ENCODE peak calls at places on chromosomes 11 and 22, in seven cellular contexts. One of them, this sample, is unnamed.

GRCh38 chr11:2554338-2555240 is 109.8 kb downstream of the KCNQ1 start:
- DNase-seq in mesendoderm: no peak
- DNase-seq in H9: no peak
- DNase-seq in H1: no peak
- DNase-seq in trophoblast cell: no peak
- DNase-seq in neuronal stem cell: no peak
- DNase-seq in mesenchymal stem cell: no peak
- DNase-seq in this sample: no peak

GRCh38 chr11:93131709-93132108 is 66.1 kb downstream of the SLC36A4 start:
- DNase-seq in mesendoderm: peak; percentile 43
- DNase-seq in neuronal stem cell: no peak
- DNase-seq in H9: no peak
- DNase-seq in trophoblast cell: no peak
- DNase-seq in mesenchymal stem cell: no peak
- DNase-seq in H1: no peak
- DNase-seq in this sample: no peak

GRCh38 chr11:86158716-86159669 is 85.6 kb upstream of the EED start:
- DNase-seq in H1: no peak
- DNase-seq in mesendoderm: no peak
- DNase-seq in trophoblast cell: no peak
- DNase-seq in mesenchymal stem cell: no peak
- DNase-seq in neuronal stem cell: no peak
- DNase-seq in H9: no peak
- DNase-seq in this sample: no peak

GRCh38 chr22:24972369-24972768 is 19.9 kb downstream of the KIAA1671 start:
- DNase-seq in H9: no peak
- DNase-seq in mesenchymal stem cell: no peak
- DNase-seq in mesendoderm: no peak
- DNase-seq in neuronal stem cell: no peak
- DNase-seq in trophoblast cell: no peak
- DNase-seq in H1: no peak
- DNase-seq in this sample: no peak

GRCh38 chr22:22810018-22810427 is 77.6 kb upstream of the IGLL5 start:
- DNase-seq in H9: peak; percentile 80
- DNase-seq in mesenchymal stem cell: no peak
- DNase-seq in trophoblast cell: peak; percentile 52
- DNase-seq in mesendoderm: no peak
- DNase-seq in neuronal stem cell: no peak
- DNase-seq in H1: no peak
- DNase-seq in this sample: peak; percentile 30

GRCh38 chr11:2426826-2427521 is 17.3 kb downstream of the TRPM5 start:
- DNase-seq in H9: no peak
- DNase-seq in H1: no peak
- DNase-seq in neuronal stem cell: no peak
- DNase-seq in trophoblast cell: no peak
- DNase-seq in mesendoderm: no peak
- DNase-seq in mesenchymal stem cell: no peak
- DNase-seq in this sample: no peak

GRCh38 chr22:30574095-30574981 is at the start of gene GAL3ST1:
- DNase-seq in mesendoderm: peak; percentile 30
- DNase-seq in mesenchymal stem cell: no peak
- DNase-seq in neuronal stem cell: peak; percentile 45
- DNase-seq in H1: no peak
- DNase-seq in H9: peak; percentile 59
- DNase-seq in trophoblast cell: no peak
- DNase-seq in this sample: no peak

GRCh38 chr22:44403930-44404329 is 91.2 kb upstream of the SHISAL1 start:
- DNase-seq in neuronal stem cell: no peak
- DNase-seq in mesendoderm: no peak
- DNase-seq in H1: no peak
- DNase-seq in H9: peak; percentile 15
- DNase-seq in mesenchymal stem cell: no peak
- DNase-seq in trophoblast cell: no peak
- DNase-seq in this sample: no peak

GRCh38 chr11:30147293-30147692 is 83.5 kb upstream of the FSHB start:
- DNase-seq in H1: no peak
- DNase-seq in mesendoderm: no peak
- DNase-seq in neuronal stem cell: no peak
- DNase-seq in H9: no peak
- DNase-seq in mesenchymal stem cell: no peak
- DNase-seq in trophoblast cell: no peak
- DNase-seq in this sample: no peak

GRCh38 chr22:37498289-37498909 is 12.2 kb upstream of the MFNG start:
- DNase-seq in mesenchymal stem cell: no peak
- DNase-seq in H1: peak; percentile 90
- DNase-seq in neuronal stem cell: peak; percentile 48
- DNase-seq in H9: peak; percentile 92
- DNase-seq in trophoblast cell: peak; percentile 31
- DNase-seq in mesendoderm: peak; percentile 85
- DNase-seq in this sample: no peak

GRCh38 chr11:94786264-94787126 is 18.3 kb downstream of the AMOTL1 start:
- DNase-seq in mesendoderm: peak; percentile 82
- DNase-seq in neuronal stem cell: no peak
- DNase-seq in H1: no peak
- DNase-seq in H9: peak; percentile 66
- DNase-seq in trophoblast cell: peak; percentile 59
- DNase-seq in mesenchymal stem cell: peak; percentile 67
- DNase-seq in this sample: peak; percentile 59

GRCh38 chr11:78460468-78460867 is 42.8 kb upstream of the GAB2 start:
- DNase-seq in H1: no peak
- DNase-seq in mesenchymal stem cell: no peak
- DNase-seq in mesendoderm: peak; percentile 18
- DNase-seq in H9: no peak
- DNase-seq in trophoblast cell: no peak
- DNase-seq in neuronal stem cell: no peak
- DNase-seq in this sample: peak; percentile 71

GRCh38 chr11:67356867-67357561 is 3.7 kb upstream of the POLD4 start:
- DNase-seq in neuronal stem cell: peak; percentile 77
- DNase-seq in H9: peak; percentile 86
- DNase-seq in trophoblast cell: peak; percentile 88
- DNase-seq in mesenchymal stem cell: peak; percentile 85
- DNase-seq in mesendoderm: peak; percentile 91
- DNase-seq in H1: peak; percentile 84
- DNase-seq in this sample: peak; percentile 80

GRCh38 chr11:70007796-70008195 is 70.3 kb upstream of the ANO1 start:
- DNase-seq in mesendoderm: no peak
- DNase-seq in neuronal stem cell: no peak
- DNase-seq in H9: no peak
- DNase-seq in trophoblast cell: no peak
- DNase-seq in H1: no peak
- DNase-seq in mesenchymal stem cell: no peak
- DNase-seq in this sample: peak; percentile 37

GRCh38 chr11:113249491-113249763 is 65.0 kb upstream of the TTC12 start:
- DNase-seq in H1: no peak
- DNase-seq in mesenchymal stem cell: no peak
- DNase-seq in H9: no peak
- DNase-seq in mesendoderm: peak; percentile 42
- DNase-seq in trophoblast cell: no peak
- DNase-seq in neuronal stem cell: no peak
- DNase-seq in this sample: no peak

GRCh38 chr22:49999063-49999900 is 13.3 kb downstream of the IL17REL start:
- DNase-seq in mesendoderm: peak; percentile 51
- DNase-seq in mesenchymal stem cell: peak; percentile 10
- DNase-seq in H9: peak; percentile 87
- DNase-seq in trophoblast cell: no peak
- DNase-seq in neuronal stem cell: peak; percentile 45
- DNase-seq in H1: peak; percentile 78
- DNase-seq in this sample: no peak
- H2BK120ac ChIP-seq in mesendoderm: no peak overlapping the region
- H2BK120ac ChIP-seq in mesenchymal stem cell: no peak overlapping the region
- H2BK120ac ChIP-seq in H9: no peak overlapping the region
- H2BK120ac ChIP-seq in trophoblast cell: no peak overlapping the region
- H2BK120ac ChIP-seq in neuronal stem cell: no peak overlapping the region
- H2BK120ac ChIP-seq in H1: peak overlapping the region; percentile 15
- H2BK120ac ChIP-seq in this sample: no peak overlapping the region

DNA sequence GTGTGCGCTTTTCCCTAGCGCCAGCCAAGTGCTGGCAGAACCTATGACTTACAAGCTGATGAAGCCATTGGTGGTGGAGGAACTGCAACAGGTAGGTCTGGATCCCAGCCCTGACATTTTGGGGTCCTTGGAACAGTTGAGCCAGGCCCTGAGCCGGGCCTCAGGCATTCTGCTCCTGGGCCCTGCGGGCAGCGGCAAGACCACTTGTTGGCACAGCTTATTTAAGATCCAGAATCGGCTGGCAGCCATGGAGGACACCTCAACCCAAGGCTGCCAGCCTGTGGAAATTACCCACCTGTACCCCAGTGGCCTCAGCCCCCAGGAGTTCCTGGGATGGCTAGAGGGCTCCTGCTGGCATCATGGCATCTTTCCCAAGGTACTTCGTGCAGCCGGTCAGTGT is 49.7 kb downstream of the DNHD1 start:
- DNase-seq in H1: no peak
- DNase-seq in H9: no peak
- DNase-seq in trophoblast cell: no peak
- DNase-seq in neuronal stem cell: no peak
- DNase-seq in mesendoderm: no peak
- DNase-seq in mesenchymal stem cell: no peak
- DNase-seq in this sample: no peak
- H2BK120ac ChIP-seq in H1: no peak overlapping the region
- H2BK120ac ChIP-seq in H9: no peak overlapping the region
- H2BK120ac ChIP-seq in trophoblast cell: no peak overlapping the region
- H2BK120ac ChIP-seq in neuronal stem cell: no peak overlapping the region
- H2BK120ac ChIP-seq in mesendoderm: no peak overlapping the region
- H2BK120ac ChIP-seq in mesenchymal stem cell: no peak overlapping the region
- H2BK120ac ChIP-seq in this sample: no peak overlapping the region

GRCh38 chr11:115961168-115962003 is 457.2 kb upstream of the CADM1 start:
- DNase-seq in H1: no peak
- DNase-seq in mesenchymal stem cell: no peak
- DNase-seq in mesendoderm: peak; percentile 36
- DNase-seq in H9: no peak
- DNase-seq in trophoblast cell: no peak
- DNase-seq in neuronal stem cell: no peak
- DNase-seq in this sample: no peak
- H2BK120ac ChIP-seq in H1: no peak overlapping the region
- H2BK120ac ChIP-seq in mesenchymal stem cell: no peak overlapping the region
- H2BK120ac ChIP-seq in mesendoderm: no peak overlapping the region
- H2BK120ac ChIP-seq in H9: no peak overlapping the region
- H2BK120ac ChIP-seq in trophoblast cell: no peak overlapping the region
- H2BK120ac ChIP-seq in neuronal stem cell: no peak overlapping the region
- H2BK120ac ChIP-seq in this sample: no peak overlapping the region

GRCh38 chr11:20035701-20036601 is 124.3 kb downstream of the DBX1 start:
- DNase-seq in neuronal stem cell: no peak
- DNase-seq in mesendoderm: no peak
- DNase-seq in H1: no peak
- DNase-seq in mesenchymal stem cell: peak; percentile 94
- DNase-seq in trophoblast cell: peak; percentile 69
- DNase-seq in H9: no peak
- DNase-seq in this sample: peak; percentile 99
- H2BK120ac ChIP-seq in neuronal stem cell: no peak overlapping the region
- H2BK120ac ChIP-seq in mesendoderm: no peak overlapping the region
- H2BK120ac ChIP-seq in H1: no peak overlapping the region
- H2BK120ac ChIP-seq in mesenchymal stem cell: no peak overlapping the region
- H2BK120ac ChIP-seq in trophoblast cell: peak overlapping the region; percentile 5
- H2BK120ac ChIP-seq in H9: no peak overlapping the region
- H2BK120ac ChIP-seq in this sample: no peak overlapping the region

GRCh38 chr22:35971418-35972119 is 57.1 kb downstream of the RBFOX2 start:
- DNase-seq in mesenchymal stem cell: peak; percentile 87
- DNase-seq in H9: no peak
- DNase-seq in H1: no peak
- DNase-seq in trophoblast cell: no peak
- DNase-seq in mesendoderm: peak; percentile 53
- DNase-seq in neuronal stem cell: no peak
- DNase-seq in this sample: peak; percentile 93

GRCh38 chr22:35973388-35973787 is 55.2 kb downstream of the RBFOX2 start:
- DNase-seq in mesenchymal stem cell: no peak
- DNase-seq in H1: no peak
- DNase-seq in neuronal stem cell: no peak
- DNase-seq in mesendoderm: no peak
- DNase-seq in H9: no peak
- DNase-seq in trophoblast cell: peak; percentile 82
- DNase-seq in this sample: no peak

GRCh38 chr22:35972559-35972958 is 56.1 kb downstream of the RBFOX2 start:
- DNase-seq in neuronal stem cell: no peak
- DNase-seq in trophoblast cell: no peak
- DNase-seq in mesenchymal stem cell: peak; percentile 38
- DNase-seq in H1: no peak
- DNase-seq in H9: no peak
- DNase-seq in mesendoderm: no peak
- DNase-seq in this sample: no peak

GRCh38 chr22:35967046-35967397 is 61.6 kb downstream of the RBFOX2 start:
- DNase-seq in mesendoderm: no peak
- DNase-seq in H9: no peak
- DNase-seq in trophoblast cell: no peak
- DNase-seq in H1: no peak
- DNase-seq in mesenchymal stem cell: no peak
- DNase-seq in neuronal stem cell: no peak
- DNase-seq in this sample: no peak

DNA sequence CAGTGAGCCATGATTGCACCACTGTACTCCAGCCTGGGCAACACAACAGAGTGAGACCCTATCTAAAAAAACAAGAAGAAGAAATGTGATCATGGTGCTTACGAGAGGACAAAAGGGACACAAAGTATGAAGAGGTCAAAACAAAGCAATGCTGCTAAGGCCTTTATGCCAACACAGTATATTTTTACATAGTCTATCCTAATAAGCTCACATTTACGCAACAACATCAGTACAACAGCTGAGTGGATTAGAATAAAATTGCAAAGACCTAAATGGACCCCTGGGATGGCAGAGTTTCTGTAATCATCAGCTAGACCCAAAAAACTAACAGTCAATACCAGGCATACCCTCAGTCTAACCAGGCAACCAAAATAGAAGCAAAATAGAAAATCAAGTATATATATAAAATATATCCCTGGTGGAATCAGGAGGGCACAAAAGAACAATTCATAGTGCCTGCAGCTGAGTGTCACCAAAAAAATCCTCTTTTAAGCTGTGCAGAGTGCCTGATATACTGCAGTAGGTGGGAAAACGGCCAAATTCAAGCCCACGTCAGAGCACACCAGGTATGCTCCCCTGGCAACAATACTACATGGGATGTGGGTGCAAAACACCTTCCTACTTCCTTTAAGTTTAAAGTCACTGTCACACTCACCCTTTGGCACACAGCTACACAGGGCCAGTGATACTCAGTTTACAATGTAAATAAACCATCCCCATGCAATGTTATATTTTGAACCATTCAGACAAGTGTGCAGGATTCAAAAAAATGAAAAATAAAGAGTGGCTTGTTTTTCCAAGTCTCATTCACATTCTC is 57.8 kb downstream of the RBFOX2 start:
- DNase-seq in neuronal stem cell: no peak
- DNase-seq in H1: no peak
- DNase-seq in mesenchymal stem cell: no peak
- DNase-seq in H9: no peak
- DNase-seq in trophoblast cell: no peak
- DNase-seq in mesendoderm: no peak
- DNase-seq in this sample: no peak
- H2BK120ac ChIP-seq in neuronal stem cell: no peak overlapping the region
- H2BK120ac ChIP-seq in H1: no peak overlapping the region
- H2BK120ac ChIP-seq in mesenchymal stem cell: no peak overlapping the region
- H2BK120ac ChIP-seq in H9: no peak overlapping the region
- H2BK120ac ChIP-seq in trophoblast cell: no peak overlapping the region
- H2BK120ac ChIP-seq in mesendoderm: no peak overlapping the region
- H2BK120ac ChIP-seq in this sample: peak overlapping the region; percentile 70

This sample was measured in IMR-90.